ENCODE peak calls at places on chromosomes 3 and 15, in six cellular contexts. W is T-helper 17 cell, X is NCI-H510A treated with DMSO at 0.1 percent for 48 hours, G is activated gamma-delta T cell treated with Interleukin-2 at 50 U/mL for 16 hours, L is fibroblast of lung, M is IMR-90. U is an unnamed sample.

GRCh38 chr3:43629254-43629653 is 7.4 kb upstream of the ANO10 start:
- DNase-seq in W (no peak), X (no peak), G (no peak), L (peak), M (peak), U (no peak)

GRCh38 chr3:165339753-165340152 is 143.6 kb upstream of the SLITRK3 start:
- DNase-seq in W (no peak), X (peak), G (no peak), L (peak), M (peak), U (no peak)

GRCh38 chr3:57937092-57937491 is 71.1 kb upstream of the FLNB start:
- DNase-seq in W (no peak), X (no peak), G (no peak), L (no peak), M (no peak), U (no peak)

GRCh38 chr15:41944313-41944940 is 27.9 kb downstream of the EHD4 start:
- DNase-seq in W (no peak), X (no peak), G (no peak), L (peak), M (peak), U (no peak)

GRCh38 chr3:115022214-115022613 is 124.9 kb downstream of the ZBTB20 start:
- DNase-seq in W (no peak), X (no peak), G (no peak), L (peak), M (peak), U (no peak)

GRCh38 chr3:100352296-100353178 is 18.0 kb downstream of the NIT2 start:
- DNase-seq in W (no peak), X (no peak), G (no peak), L (no peak), M (peak), U (no peak)

GRCh38 chr15:58115692-58116091 is 22.5 kb upstream of the AQP9 start:
- DNase-seq in W (no peak), X (peak), G (no peak), L (peak), M (no peak), U (no peak)

GRCh38 chr3:40780801-40781406 is 256.1 kb downstream of the ZNF621 start:
- DNase-seq in W (no peak), X (no peak), G (no peak), L (peak), M (no peak), U (no peak)

GRCh38 chr3:113769551-113769950 is 22.7 kb downstream of the ATP6V1A start:
- DNase-seq in W (no peak), X (no peak), G (no peak), L (peak), M (peak), U (no peak)

GRCh38 chr3:190514163-190515153 is 573 bp downstream of the IL1RAP start:
- DNase-seq in W (peak), X (peak), G (peak), L (peak), M (peak), U (peak)

GRCh38 chr3:189325454-189325853 is 153.7 kb downstream of the TPRG1 start:
- DNase-seq in W (no peak), X (no peak), G (no peak), L (no peak), M (no peak), U (no peak)

GRCh38 chr3:149971403-149972075 is 844 bp upstream of the PFN2 start:
- DNase-seq in W (peak), X (peak), G (peak), L (peak), M (peak), U (peak)

GRCh38 chr3:168531116-168531515 is 435.4 kb upstream of the GOLIM4 start:
- DNase-seq in W (no peak), X (no peak), G (no peak), L (no peak), M (no peak), U (no peak)

U was measured in activated naive CD8-positive, alpha-beta T cell treated with anti-CD3 and anti-CD28 coated beads, Interleukin-2, amount 50 U/mL, for 24 hours.